ENCODE peak calls at places on chromosomes 3 and 15, in nine cellular contexts. K is WTC11, W is K562, I is A549, Z is HCT116, X is HepG2, A is SK-N-SH, V is H1, J is endothelial cell of umbilical vein. P is an unnamed sample.

GRCh38 chr3:40741729-40742128 is 217.0 kb downstream of the ZNF621 start:
- DNase-seq in K (no peak), W (no peak), I (no peak), Z (no peak), X (no peak), A (no peak), V (no peak), J (peak; percentile 26), P (peak; percentile 7)

GRCh38 chr15:31324739-31325431 is 1.8 kb upstream of the KLF13 start:
- DNase-seq in K (no peak), W (no peak), I (no peak), Z (no peak), X (no peak), A (no peak), V (no peak), J (no peak), P (peak; percentile 26)

GRCh38 chr3:141998674-141999290 is 122.3 kb downstream of the ATP1B3 start:
- DNase-seq in K (no peak), W (no peak), I (peak; percentile 7), Z (no peak), X (peak; percentile 14), A (peak; percentile 16), V (no peak), J (peak; percentile 19), P (peak; percentile 24)

GRCh38 chr3:23739536-23739935 is 66.2 kb upstream of the UBE2E1 start:
- DNase-seq in K (no peak), W (no peak), I (no peak), Z (no peak), X (no peak), A (no peak), V (no peak), J (peak; percentile 41), P (peak; percentile 66)

GRCh38 chr3:177795866-177796265 is 598.6 kb upstream of the TBL1XR1 start:
- DNase-seq in K (no peak), W (no peak), I (no peak), Z (no peak), X (no peak), A (no peak), V (no peak), J (no peak), P (no peak)

GRCh38 chr15:92925409-92925808 is 25.3 kb downstream of the CHD2 start:
- DNase-seq in K (no peak), W (no peak), I (no peak), Z (no peak), X (no peak), A (no peak), V (no peak), J (no peak), P (no peak)

GRCh38 chr3:97901327-97902295 is 70.6 kb downstream of the RIOX2 start:
- DNase-seq in K (no peak), W (no peak), I (no peak), Z (no peak), X (peak; percentile 32), A (no peak), V (no peak), J (peak; percentile 29), P (peak; percentile 2)

GRCh38 chr15:45254405-45255293 is 2.6 kb downstream of the SLC28A2 start:
- DNase-seq in K (no peak), W (no peak), I (no peak), Z (no peak), X (no peak), A (no peak), V (no peak), J (no peak), P (no peak)

GRCh38 chr3:159926573-159926972 is 62.1 kb upstream of the IL12A start:
- DNase-seq in K (no peak), W (no peak), I (no peak), Z (no peak), X (no peak), A (no peak), V (no peak), J (no peak), P (no peak)

GRCh38 chr3:159928692-159929091 is 59.9 kb upstream of the IL12A start:
- DNase-seq in K (no peak), W (no peak), I (peak; percentile 69), Z (no peak), X (no peak), A (no peak), V (no peak), J (peak; percentile 45), P (no peak)

GRCh38 chr3:159929894-159930235 is 58.8 kb upstream of the IL12A start:
- DNase-seq in K (no peak), W (no peak), I (no peak), Z (no peak), X (no peak), A (no peak), V (no peak), J (no peak), P (no peak)

GRCh38 chr3:159928071-159928491 is 60.6 kb upstream of the IL12A start:
- DNase-seq in K (no peak), W (no peak), I (peak; percentile 10), Z (no peak), X (no peak), A (peak; percentile 10), V (no peak), J (no peak), P (no peak)

DNA sequence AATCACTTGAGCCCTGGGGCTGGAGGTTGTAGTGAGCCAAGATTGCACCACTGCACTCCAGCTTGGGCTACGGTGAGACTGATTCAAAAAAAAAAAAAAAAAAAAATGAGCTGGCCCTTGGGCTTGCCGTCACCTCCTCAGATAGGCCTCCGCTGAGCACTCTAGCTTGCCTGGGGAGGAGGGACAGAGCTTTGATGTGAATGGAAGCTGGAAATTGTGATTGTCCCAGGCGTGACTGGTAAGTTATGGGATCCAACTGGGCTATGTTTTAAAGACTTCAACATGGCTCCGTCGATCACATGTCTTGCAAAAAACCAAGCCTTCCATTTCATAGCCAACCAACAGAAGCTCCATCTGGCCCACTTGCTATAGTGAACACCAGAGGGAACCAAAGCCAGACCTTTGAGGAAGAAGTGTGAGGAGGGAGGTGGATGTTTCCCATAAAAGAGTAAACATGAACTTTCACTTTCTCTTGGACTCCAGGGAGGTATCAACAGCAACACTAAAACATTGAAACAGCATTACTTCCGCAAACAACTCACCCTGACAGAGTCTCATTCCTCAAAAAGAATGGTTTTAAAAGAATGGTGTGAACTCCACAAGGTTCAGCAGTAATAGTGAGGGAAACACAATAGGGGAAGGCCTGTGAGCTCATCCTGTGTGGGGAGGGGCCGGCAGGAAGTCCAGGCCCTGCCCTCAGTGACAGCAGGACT is 59.3 kb upstream of the IL12A start:
- DNase-seq in K (no peak), W (no peak), I (peak; percentile 44), Z (no peak), X (peak; percentile 80), A (no peak), V (no peak), J (peak; percentile 70), P (peak; percentile 25)
- TF ChIP-seq MAX in K (no peak), W (no peak), I (no peak), Z (no peak), X (peak; percentile 24), A (no peak), V (no peak), J (no peak), P (no peak)

GRCh38 chr15:58179206-58179605 is 41.0 kb downstream of the AQP9 start:
- DNase-seq in K (no peak), W (peak; percentile 34), I (no peak), Z (no peak), X (no peak), A (no peak), V (no peak), J (no peak), P (no peak)

GRCh38 chr15:58178668-58179067 is 40.5 kb downstream of the AQP9 start:
- DNase-seq in K (no peak), W (no peak), I (no peak), Z (no peak), X (no peak), A (no peak), V (no peak), J (no peak), P (no peak)

GRCh38 chr15:58179741-58180381 is 41.7 kb downstream of the AQP9 start:
- DNase-seq in K (no peak), W (peak; percentile 33), I (no peak), Z (no peak), X (no peak), A (no peak), V (no peak), J (peak; percentile 94), P (no peak)

GRCh38 chr15:58185439-58185838 is 47.3 kb downstream of the AQP9 start:
- DNase-seq in K (no peak), W (no peak), I (no peak), Z (no peak), X (no peak), A (no peak), V (no peak), J (peak; percentile 37), P (peak; percentile 8)

DNA sequence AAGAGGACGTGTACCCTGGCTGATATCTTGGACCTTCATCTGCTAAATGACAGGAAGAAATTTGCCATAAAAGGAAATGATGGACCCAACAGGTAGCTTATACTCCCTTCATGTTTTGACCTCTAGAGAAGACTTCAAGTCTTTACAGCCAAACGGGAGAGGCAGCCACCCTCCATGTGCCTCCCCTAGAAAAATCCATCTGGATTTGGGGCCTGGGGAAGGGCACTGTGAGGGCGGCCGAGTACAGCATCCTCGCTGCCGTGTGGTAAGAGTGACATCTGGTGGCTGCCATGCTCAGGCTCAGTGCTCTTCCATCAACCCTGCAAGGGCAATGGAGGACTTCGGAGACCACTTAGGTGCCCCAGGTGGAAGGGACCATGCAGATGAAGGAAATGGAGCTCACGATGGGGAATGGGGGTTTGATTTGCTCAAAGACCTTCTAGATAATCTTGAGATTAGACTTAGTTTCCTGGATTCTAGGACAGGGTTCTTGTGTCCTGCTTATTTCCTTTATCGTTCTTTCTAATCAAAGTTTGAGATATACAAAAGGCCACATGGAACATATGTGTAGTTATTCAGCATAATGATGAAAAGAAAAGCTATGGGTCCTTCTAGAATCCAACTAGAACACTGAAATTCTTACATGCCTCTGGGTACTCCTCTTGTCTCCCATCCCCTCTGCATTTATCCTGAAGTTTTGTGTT is 44.4 kb downstream of the AQP9 start:
- DNase-seq in K (peak; percentile 71), W (peak; percentile 66), I (peak; percentile 75), Z (peak; percentile 48), X (peak; percentile 37), A (peak; percentile 73), V (peak; percentile 73), J (peak; percentile 76), P (peak; percentile 53)
- TF ChIP-seq MAX in K (no peak), W (no peak), I (no peak), Z (no peak), X (no peak), A (no peak), V (peak; percentile 53), J (no peak), P (no peak)

GRCh38 chr15:74174966-74175270 is 1.4 kb downstream of the ISLR start:
- DNase-seq in K (peak; percentile 8), W (no peak), I (no peak), Z (no peak), X (no peak), A (peak; percentile 30), V (no peak), J (no peak), P (no peak)
- TF ChIP-seq MAX in K (no peak), W (no peak), I (no peak), Z (no peak), X (no peak), A (no peak), V (no peak), J (no peak), P (no peak)

DNA sequence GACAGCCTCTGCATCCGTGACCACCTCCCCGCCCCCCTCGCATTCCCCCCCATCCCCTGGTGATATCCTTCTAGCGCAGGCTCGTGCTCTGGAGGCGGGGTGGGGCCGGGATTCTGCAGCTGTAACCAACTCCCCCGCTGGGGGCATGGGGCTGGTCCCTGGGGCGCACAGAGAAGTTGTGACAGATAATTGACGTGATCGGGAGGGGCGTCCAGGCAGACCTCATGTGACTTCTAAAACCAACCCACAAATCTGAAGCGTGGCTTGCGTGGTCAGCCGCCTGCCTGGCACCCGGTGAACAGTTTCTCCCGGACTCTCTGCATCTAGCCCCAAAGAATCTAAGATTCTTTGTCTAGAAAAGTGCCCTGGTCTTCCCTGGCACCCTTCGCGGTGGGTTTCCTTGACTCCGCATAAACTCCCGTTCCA is 100.6 kb upstream of the IGF1R start:
- DNase-seq in K (peak; percentile 42), W (no peak), I (no peak), Z (no peak), X (no peak), A (no peak), V (peak; percentile 58), J (no peak), P (peak; percentile 66)
- TF ChIP-seq MAX in K (no peak), W (no peak), I (no peak), Z (no peak), X (no peak), A (no peak), V (no peak), J (no peak), P (no peak)